ENCODE peak calls at places on chromosomes 13 and 19, in eight cellular contexts. J is stomach, U is lower leg skin, P is sigmoid colon, Y is breast epithelium, L is tibial nerve, S is gastrocnemius medialis, M is A549. A is an unnamed sample.

GRCh38 chr13:90414691-90415596 is 932.5 kb upstream of the MIR17HG start:
- DNase-seq in J (no peak), U (no peak), P (no peak), Y (no peak), L (no peak), S (no peak), M (peak), A (peak)

GRCh38 chr13:74107598-74107997 is 26.6 kb downstream of the KLF12 start:
- DNase-seq in J (no peak), U (no peak), P (no peak), Y (no peak), L (no peak), S (no peak), M (no peak), A (no peak)

GRCh38 chr13:79128158-79128557 is 277.9 kb downstream of the RBM26 start:
- DNase-seq in J (no peak), U (no peak), P (no peak), Y (no peak), L (no peak), S (no peak), M (no peak), A (peak)

GRCh38 chr19:1825909-1826556 is 14.0 kb upstream of the ATP8B3 start:
- DNase-seq in J (peak), U (peak), P (peak), Y (peak), L (peak), S (peak), M (peak), A (peak)

GRCh38 chr19:43560687-43561086 is 14.6 kb downstream of the XRCC1 start:
- DNase-seq in J (no peak), U (no peak), P (no peak), Y (no peak), L (no peak), S (no peak), M (peak), A (peak)

GRCh38 chr13:97307882-97308624 is 85.9 kb downstream of the MBNL2 start:
- DNase-seq in J (no peak), U (no peak), P (no peak), Y (peak), L (peak), S (no peak), M (peak), A (peak)

GRCh38 chr19:58553799-58554493 is 959 bp downstream of the CHMP2A start:
- DNase-seq in J (no peak), U (peak), P (peak), Y (no peak), L (no peak), S (no peak), M (no peak), A (no peak)

GRCh38 chr13:94590744-94591143 is 5.2 kb downstream of the TGDS start:
- DNase-seq in J (no peak), U (no peak), P (no peak), Y (no peak), L (no peak), S (no peak), M (no peak), A (no peak)

GRCh38 chr13:36559388-36559787 is 114.4 kb upstream of the SERTM1 start:
- DNase-seq in J (no peak), U (no peak), P (no peak), Y (no peak), L (no peak), S (no peak), M (no peak), A (no peak)

GRCh38 chr13:113584870-113585671 is 518 bp downstream of the TFDP1 start:
- DNase-seq in J (peak), U (peak), P (peak), Y (no peak), L (no peak), S (no peak), M (peak), A (peak)
- TF ChIP-seq POLR2A in J (no peak), U (no peak), P (no peak), Y (no peak), L (no peak), S (no peak), M (no peak), A (no peak)

DNA sequence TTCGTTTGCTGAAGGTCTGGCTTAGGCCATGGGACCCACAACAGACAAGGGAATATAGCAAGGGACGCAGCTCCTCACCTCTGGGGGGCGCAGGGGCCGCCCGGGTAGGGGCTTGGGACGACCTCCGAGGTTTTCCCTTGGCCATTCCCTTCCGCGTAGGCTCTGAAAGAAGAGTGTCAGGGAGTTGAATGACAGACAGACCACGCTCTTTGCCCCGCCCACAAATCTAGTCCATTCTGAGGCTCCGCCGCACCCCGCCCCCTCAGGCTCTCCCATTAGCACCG is 11.4 kb upstream of the ZNF414 start:
- DNase-seq in J (no peak), U (no peak), P (no peak), Y (no peak), L (no peak), S (no peak), M (no peak), A (no peak)
- TF ChIP-seq POLR2A in J (no peak), U (no peak), P (no peak), Y (no peak), L (no peak), S (peak), M (peak), A (peak)

GRCh38 chr19:52217576-52217975 is 27.7 kb downstream of the PPP2R1A start:
- DNase-seq in J (no peak), U (no peak), P (no peak), Y (no peak), L (no peak), S (no peak), M (no peak), A (no peak)
- TF ChIP-seq POLR2A in J (no peak), U (no peak), P (no peak), Y (no peak), L (no peak), S (no peak), M (no peak), A (no peak)

DNA sequence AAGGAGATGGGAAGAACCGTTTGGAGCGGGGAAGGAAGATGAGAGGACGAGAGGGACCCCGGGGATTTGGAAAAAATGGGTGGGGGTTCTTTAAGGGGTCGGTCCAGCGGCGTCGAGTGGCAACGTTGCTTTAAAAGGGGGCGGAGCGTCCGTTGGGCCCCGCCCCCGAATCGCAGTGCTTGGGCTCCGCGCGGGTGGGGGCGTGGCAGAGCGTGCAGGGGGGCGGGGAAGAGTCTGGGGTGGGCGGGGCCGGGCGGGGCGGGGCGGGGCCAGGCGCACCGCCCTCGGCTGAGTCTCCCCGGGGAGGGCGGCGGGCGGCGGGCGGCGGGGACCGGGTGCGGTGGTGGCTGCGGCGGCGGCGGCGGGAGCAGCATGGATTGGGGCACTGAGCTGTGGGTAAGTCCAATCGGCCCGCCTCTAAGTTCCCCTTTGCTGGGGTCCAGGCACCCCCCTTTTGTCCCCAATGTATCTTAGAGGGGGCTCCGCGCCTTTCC is at the start of gene TRIP10:
- DNase-seq in J (peak), U (peak), P (peak), Y (peak), L (peak), S (peak), M (peak), A (peak)
- TF ChIP-seq POLR2A in J (no peak), U (no peak), P (peak), Y (no peak), L (peak), S (peak), M (peak), A (peak)

GRCh38 chr19:3061214-3062161 is 807 bp downstream of the TLE5 start:
- DNase-seq in J (peak), U (peak), P (peak), Y (no peak), L (no peak), S (peak), M (no peak), A (no peak)

GRCh38 chr19:3060852-3061182 is 1.5 kb downstream of the TLE5 start:
- DNase-seq in J (no peak), U (no peak), P (no peak), Y (no peak), L (no peak), S (no peak), M (no peak), A (no peak)

GRCh38 chr19:3064011-3064330 is 1.7 kb upstream of the TLE5 start:
- DNase-seq in J (no peak), U (no peak), P (no peak), Y (no peak), L (no peak), S (no peak), M (no peak), A (no peak)

GRCh38 chr19:3059653-3060052 is 2.6 kb downstream of the TLE5 start:
- DNase-seq in J (no peak), U (no peak), P (no peak), Y (no peak), L (no peak), S (no peak), M (no peak), A (no peak)

GRCh38 chr19:3062165-3063105 is at the start of gene TLE5:
- DNase-seq in J (peak), U (peak), P (peak), Y (no peak), L (no peak), S (peak), M (no peak), A (peak)
- TF ChIP-seq POLR2A in J (no peak), U (no peak), P (no peak), Y (no peak), L (no peak), S (peak), M (no peak), A (peak)

GRCh38 chr19:6062274-6062673 is 48.0 kb downstream of the RFX2 start:
- DNase-seq in J (peak), U (peak), P (no peak), Y (peak), L (no peak), S (no peak), M (no peak), A (no peak)
- TF ChIP-seq POLR2A in J (no peak), U (no peak), P (peak), Y (no peak), L (no peak), S (peak), M (no peak), A (no peak)

GRCh38 chr19:35000338-35000646 is 169 bp downstream of the GRAMD1A start:
- DNase-seq in J (no peak), U (no peak), P (no peak), Y (no peak), L (no peak), S (no peak), M (no peak), A (no peak)

GRCh38 chr19:34998777-34999497 is 1.2 kb upstream of the GRAMD1A start:
- DNase-seq in J (no peak), U (no peak), P (no peak), Y (peak), L (no peak), S (no peak), M (peak), A (no peak)

GRCh38 chr19:35002037-35002535 is 2.0 kb downstream of the GRAMD1A start:
- DNase-seq in J (no peak), U (no peak), P (no peak), Y (no peak), L (no peak), S (no peak), M (no peak), A (no peak)

GRCh38 chr19:34999498-35000337 is at the start of gene GRAMD1A:
- DNase-seq in J (peak), U (peak), P (peak), Y (peak), L (peak), S (peak), M (peak), A (peak)

GRCh38 chr19:35000647-35001501 is 751 bp downstream of the GRAMD1A start:
- DNase-seq in J (no peak), U (no peak), P (no peak), Y (no peak), L (no peak), S (no peak), M (peak), A (peak)
- TF ChIP-seq POLR2A in J (no peak), U (no peak), P (no peak), Y (no peak), L (no peak), S (no peak), M (no peak), A (no peak)

GRCh38 chr13:93547886-93548285 is 321.3 kb downstream of the GPC6 start:
- DNase-seq in J (no peak), U (no peak), P (no peak), Y (no peak), L (no peak), S (no peak), M (no peak), A (no peak)

GRCh38 chr13:93554514-93554913 is 327.9 kb downstream of the GPC6 start:
- DNase-seq in J (no peak), U (no peak), P (no peak), Y (no peak), L (no peak), S (no peak), M (no peak), A (no peak)

GRCh38 chr13:93552596-93552995 is 326.0 kb downstream of the GPC6 start:
- DNase-seq in J (no peak), U (no peak), P (no peak), Y (no peak), L (no peak), S (no peak), M (no peak), A (no peak)

GRCh38 chr13:93549326-93549855 is 322.8 kb downstream of the GPC6 start:
- DNase-seq in J (no peak), U (no peak), P (no peak), Y (no peak), L (no peak), S (no peak), M (no peak), A (no peak)
- TF ChIP-seq POLR2A in J (no peak), U (no peak), P (no peak), Y (no peak), L (no peak), S (no peak), M (no peak), A (no peak)

GRCh38 chr19:16084067-16084685 is 7.9 kb downstream of the TPM4 start:
- DNase-seq in J (no peak), U (no peak), P (no peak), Y (no peak), L (no peak), S (no peak), M (no peak), A (no peak)

GRCh38 chr19:16088985-16089846 is 12.9 kb downstream of the TPM4 start:
- DNase-seq in J (no peak), U (no peak), P (no peak), Y (no peak), L (no peak), S (no peak), M (no peak), A (no peak)

GRCh38 chr19:16085115-16085514 is 8.8 kb downstream of the TPM4 start:
- DNase-seq in J (no peak), U (no peak), P (no peak), Y (no peak), L (no peak), S (no peak), M (no peak), A (no peak)

GRCh38 chr19:16088351-16088984 is 12.2 kb downstream of the TPM4 start:
- DNase-seq in J (peak), U (no peak), P (peak), Y (no peak), L (no peak), S (no peak), M (no peak), A (no peak)

GRCh38 chr19:16087940-16088339 is 11.6 kb downstream of the TPM4 start:
- DNase-seq in J (no peak), U (no peak), P (no peak), Y (no peak), L (no peak), S (no peak), M (no peak), A (no peak)
- TF ChIP-seq POLR2A in J (no peak), U (no peak), P (no peak), Y (no peak), L (no peak), S (no peak), M (no peak), A (no peak)

DNA sequence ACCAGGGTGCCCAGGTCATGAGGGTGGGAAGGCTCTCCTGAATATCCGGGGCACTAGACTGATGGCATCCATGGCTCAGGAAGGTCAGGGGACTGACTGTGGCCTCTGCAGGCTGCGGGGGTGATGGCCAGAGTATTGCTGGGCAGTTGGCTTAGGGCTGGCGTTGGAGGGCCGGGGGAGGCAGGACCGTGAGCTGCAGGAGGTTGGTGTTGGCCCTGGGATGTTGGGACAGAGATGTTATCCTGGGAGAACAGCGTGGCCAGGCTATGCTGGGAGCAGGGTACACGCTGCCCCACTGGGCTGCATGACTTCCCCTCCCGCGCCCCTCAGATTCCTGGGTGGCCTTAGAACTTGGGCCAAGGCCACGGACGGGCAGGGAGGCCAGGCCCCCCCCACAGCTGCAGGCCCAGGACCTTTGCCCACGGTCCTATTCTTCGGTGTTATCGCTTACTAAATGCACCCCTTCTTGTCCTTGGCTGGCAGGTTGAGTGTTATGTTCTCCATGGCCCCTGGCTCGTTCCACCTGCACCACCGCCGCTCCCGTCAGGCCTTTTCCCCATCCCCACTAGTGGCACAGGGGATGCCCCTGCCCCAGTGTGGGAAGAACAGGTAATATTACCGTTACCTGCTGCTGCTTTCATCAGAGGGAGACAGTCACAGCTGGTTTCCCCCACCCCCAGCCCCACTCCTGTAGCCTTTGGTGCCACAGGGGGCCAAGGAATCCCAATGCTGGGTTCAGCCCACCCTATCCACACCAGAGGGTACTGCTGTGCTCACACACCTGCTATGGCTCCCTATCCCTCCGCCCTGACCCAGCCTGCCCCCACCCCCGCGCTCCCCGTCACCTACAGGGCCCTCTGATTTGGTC is 3.2 kb upstream of the ISYNA1 start:
- DNase-seq in J (no peak), U (no peak), P (no peak), Y (no peak), L (no peak), S (no peak), M (no peak), A (no peak)
- TF ChIP-seq POLR2A in J (no peak), U (no peak), P (no peak), Y (no peak), L (no peak), S (no peak), M (no peak), A (no peak)